ENCODE peak calls at places on chromosomes 4 and X, in nine cellular contexts. W, U, R, B, V, T, S, Z and D are unnamed samples.
A peak's percentile ranks its signal among the peaks of the same experiment; 100 is the strongest.

GRCh38 chr4:94240384-94240783 is 32.7 kb downstream of the SMARCAD1 start:
- DNase-seq in W (no peak), U (no peak), R (no peak), B (no peak), V (no peak), T (no peak), S (no peak), Z (no peak), D (no peak)

GRCh38 chrX:1673337-1673736 is 58.5 kb downstream of the ASMT start:
- DNase-seq in W (no peak), U (peak; percentile 30), R (no peak), B (no peak), V (no peak), T (peak; percentile 19), S (peak; percentile 22), Z (no peak), D (no peak)

GRCh38 chr4:107913283-107913899 is 18.0 kb upstream of the CYP2U1 start:
- DNase-seq in W (peak; percentile 70), U (peak; percentile 58), R (peak; percentile 48), B (peak; percentile 76), V (no peak), T (peak; percentile 89), S (no peak), Z (peak; percentile 53), D (peak; percentile 9)

GRCh38 chr4:81465668-81466357 is 5.9 kb downstream of the RASGEF1B start:
- DNase-seq in W (no peak), U (peak; percentile 39), R (no peak), B (no peak), V (no peak), T (no peak), S (no peak), Z (no peak), D (no peak)

GRCh38 chrX:71618303-71618721 is at the start of gene CXCR3:
- DNase-seq in W (peak; percentile 18), U (no peak), R (peak; percentile 44), B (no peak), V (no peak), T (no peak), S (peak; percentile 72), Z (no peak), D (no peak)

GRCh38 chr4:89171176-89171575 is 59.8 kb downstream of the TIGD2 start:
- DNase-seq in W (no peak), U (no peak), R (no peak), B (no peak), V (no peak), T (no peak), S (no peak), Z (no peak), D (no peak)

GRCh38 chrX:49958727-49959126 is 36.3 kb downstream of the CLCN5 start:
- DNase-seq in W (no peak), U (no peak), R (no peak), B (no peak), V (no peak), T (no peak), S (no peak), Z (no peak), D (no peak)

GRCh38 chrX:11968470-11968869 is 169.8 kb upstream of the FRMPD4 start:
- DNase-seq in W (no peak), U (no peak), R (peak; percentile 76), B (no peak), V (no peak), T (no peak), S (no peak), Z (no peak), D (no peak)

GRCh38 chr4:183170894-183171293 is 71.8 kb downstream of the WWC2 start:
- DNase-seq in W (no peak), U (no peak), R (no peak), B (no peak), V (no peak), T (no peak), S (no peak), Z (no peak), D (no peak)

GRCh38 chr4:183164963-183165362 is 65.9 kb downstream of the WWC2 start:
- DNase-seq in W (no peak), U (no peak), R (peak; percentile 32), B (no peak), V (no peak), T (peak; percentile 34), S (no peak), Z (no peak), D (no peak)

GRCh38 chr4:183161630-183162029 is 62.6 kb downstream of the WWC2 start:
- DNase-seq in W (no peak), U (no peak), R (no peak), B (no peak), V (no peak), T (no peak), S (no peak), Z (no peak), D (no peak)

GRCh38 chr4:183163135-183163534 is 64.1 kb downstream of the WWC2 start:
- DNase-seq in W (no peak), U (no peak), R (no peak), B (no peak), V (no peak), T (no peak), S (no peak), Z (no peak), D (no peak)

GRCh38 chr4:183165371-183165770 is 66.3 kb downstream of the WWC2 start:
- DNase-seq in W (no peak), U (no peak), R (peak; percentile 62), B (no peak), V (no peak), T (peak; percentile 65), S (no peak), Z (no peak), D (no peak)
- H3K4me3 ChIP-seq in W (no peak overlapping the region), U (no peak overlapping the region), R (no peak overlapping the region), B (no peak overlapping the region), V (no peak overlapping the region), T (no peak overlapping the region), S (no peak overlapping the region), Z (no peak overlapping the region), D (no peak overlapping the region)

GRCh38 chr4:173169178-173169427 is 492 bp downstream of the GALNT7 start:
- DNase-seq in W (no peak), U (no peak), R (no peak), B (no peak), V (no peak), T (no peak), S (no peak), Z (no peak), D (no peak)
- TF ChIP-seq CTCF in W (peak; percentile 9), U (no peak), R (no peak), B (no peak), V (no peak), T (no peak), S (no peak), Z (no peak), D (no peak)

DNA sequence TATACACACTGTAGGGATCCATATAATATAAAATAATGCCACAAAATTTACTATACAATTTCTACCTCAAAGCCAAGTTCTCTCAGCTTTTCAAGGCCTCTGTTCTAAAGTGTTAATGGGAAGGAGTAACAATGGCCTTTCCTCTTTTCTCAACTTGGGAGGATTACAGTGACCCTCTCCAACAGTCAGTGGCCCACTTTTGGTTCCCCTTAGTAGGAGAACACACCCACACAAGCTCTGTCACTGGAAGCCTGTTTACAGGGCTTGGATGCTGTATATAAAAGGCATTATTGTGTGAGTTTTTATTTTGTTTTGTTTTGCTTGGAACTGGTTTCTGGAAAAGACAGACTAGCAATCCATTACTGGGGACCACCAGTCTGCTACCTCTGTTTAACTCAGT is 1.8 kb downstream of the ARHGEF6 start:
- DNase-seq in W (no peak), U (no peak), R (no peak), B (no peak), V (no peak), T (no peak), S (no peak), Z (no peak), D (no peak)
- H3K4me3 ChIP-seq in W (no peak overlapping the region), U (no peak overlapping the region), R (no peak overlapping the region), B (no peak overlapping the region), V (no peak overlapping the region), T (no peak overlapping the region), S (peak overlapping the region; percentile 47), Z (no peak overlapping the region), D (no peak overlapping the region)

GRCh38 chrX:23919706-23920320 is 12.0 kb downstream of the CXorf58 start:
- DNase-seq in W (no peak), U (no peak), R (peak; percentile 19), B (no peak), V (no peak), T (peak; percentile 50), S (no peak), Z (no peak), D (no peak)
- TF ChIP-seq CTCF in W (no peak), U (no peak), R (peak; percentile 3), B (peak; percentile 29), V (no peak), T (no peak), S (no peak), Z (no peak), D (no peak)

GRCh38 chr4:153465583-153465921 is 608 bp upstream of the TMEM131L start:
- DNase-seq in W (peak; percentile 60), U (peak; percentile 55), R (peak; percentile 59), B (peak; percentile 70), V (peak; percentile 72), T (peak; percentile 65), S (peak; percentile 77), Z (peak; percentile 59), D (no peak)

GRCh38 chr4:153465922-153466636 is at the start of gene TMEM131L:
- DNase-seq in W (peak; percentile 68), U (peak; percentile 74), R (peak; percentile 64), B (peak; percentile 38), V (no peak), T (peak; percentile 74), S (peak; percentile 86), Z (peak; percentile 61), D (no peak)

GRCh38 chr4:153466637-153467153 is 535 bp downstream of the TMEM131L start:
- DNase-seq in W (no peak), U (no peak), R (no peak), B (no peak), V (no peak), T (no peak), S (peak; percentile 72), Z (no peak), D (no peak)

GRCh38 chr4:153464068-153464467 is 2.1 kb upstream of the TMEM131L start:
- DNase-seq in W (peak; percentile 7), U (no peak), R (peak; percentile 54), B (no peak), V (no peak), T (no peak), S (no peak), Z (no peak), D (no peak)

DNA sequence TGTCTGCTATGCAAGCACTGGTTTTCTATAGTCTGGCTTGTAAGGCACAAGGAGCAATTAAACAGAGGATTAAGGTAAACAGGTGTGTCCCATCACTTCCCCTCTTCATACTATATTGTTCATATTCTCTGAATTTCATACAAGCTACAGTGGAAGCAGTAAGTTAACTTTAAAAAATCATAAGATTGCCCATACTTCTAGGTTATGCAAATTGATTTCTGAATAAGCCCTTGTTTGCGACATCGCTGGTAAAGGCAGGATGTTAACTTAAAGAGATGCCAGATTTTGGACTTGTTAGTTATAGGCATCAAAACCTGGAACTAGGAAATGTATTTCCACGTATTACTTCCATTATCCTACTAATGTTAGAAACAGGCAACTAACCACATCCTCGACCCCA is 1.0 kb upstream of the TMEM131L start:
- DNase-seq in W (no peak), U (no peak), R (no peak), B (no peak), V (no peak), T (no peak), S (no peak), Z (no peak), D (no peak)
- H3K4me3 ChIP-seq in W (no peak overlapping the region), U (peak overlapping the region; percentile 84), R (peak overlapping the region; percentile 65), B (no peak overlapping the region), V (peak overlapping the region; percentile 90), T (no peak overlapping the region), S (peak overlapping the region; percentile 82), Z (peak overlapping the region; percentile 77), D (no peak overlapping the region)

GRCh38 chrX:117458243-117458968 is 658.2 kb downstream of the KLHL13 start:
- DNase-seq in W (no peak), U (no peak), R (no peak), B (no peak), V (no peak), T (no peak), S (no peak), Z (no peak), D (no peak)
- TF ChIP-seq CTCF in W (no peak), U (no peak), R (no peak), B (no peak), V (no peak), T (no peak), S (no peak), Z (no peak), D (no peak)